ENCODE peak calls at places on chromosomes 13 and 19, in ten cellular contexts. One of them, this sample, is unnamed.

GRCh38 chr19:55088543-55089265 is 13.0 kb downstream of the EPS8L1 start:
- DNase-seq in epithelial cell of prostate: no peak
- DNase-seq in NCI-H1092 treated with DMSO at 0.1 percent for 48 hours: no peak
- DNase-seq in H54: peak
- DNase-seq in HT1080: peak
- DNase-seq in CD4-positive, alpha-beta T cell: peak
- DNase-seq in GM04504: peak
- DNase-seq in esophagus squamous epithelium: no peak
- DNase-seq in substantia nigra: peak
- DNase-seq in cardiac muscle cell: peak
- DNase-seq in this sample: no peak

GRCh38 chr13:111521691-111522229 is 201.3 kb downstream of the TEX29 start:
- DNase-seq in esophagus squamous epithelium: no peak
- DNase-seq in cardiac muscle cell: no peak
- DNase-seq in GM04504: no peak
- DNase-seq in HT1080: no peak
- DNase-seq in substantia nigra: no peak
- DNase-seq in NCI-H1092 treated with DMSO at 0.1 percent for 48 hours: no peak
- DNase-seq in CD4-positive, alpha-beta T cell: no peak
- DNase-seq in H54: no peak
- DNase-seq in epithelial cell of prostate: no peak
- DNase-seq in this sample: no peak

GRCh38 chr19:47255947-47256687 is at the start of gene CCDC9:
- DNase-seq in H54: peak
- DNase-seq in substantia nigra: peak
- DNase-seq in epithelial cell of prostate: peak
- DNase-seq in esophagus squamous epithelium: peak
- DNase-seq in HT1080: peak
- DNase-seq in cardiac muscle cell: peak
- DNase-seq in CD4-positive, alpha-beta T cell: peak
- DNase-seq in GM04504: peak
- DNase-seq in NCI-H1092 treated with DMSO at 0.1 percent for 48 hours: peak
- DNase-seq in this sample: peak

GRCh38 chr13:69857188-69857821 is 250.3 kb upstream of the ATXN8OS start:
- DNase-seq in esophagus squamous epithelium: no peak
- DNase-seq in H54: no peak
- DNase-seq in NCI-H1092 treated with DMSO at 0.1 percent for 48 hours: peak
- DNase-seq in epithelial cell of prostate: peak
- DNase-seq in cardiac muscle cell: peak
- DNase-seq in CD4-positive, alpha-beta T cell: no peak
- DNase-seq in GM04504: no peak
- DNase-seq in HT1080: peak
- DNase-seq in substantia nigra: no peak
- DNase-seq in this sample: peak

GRCh38 chr13:75443356-75443958 is 38.5 kb downstream of the TBC1D4 start:
- DNase-seq in HT1080: no peak
- DNase-seq in CD4-positive, alpha-beta T cell: no peak
- DNase-seq in epithelial cell of prostate: no peak
- DNase-seq in GM04504: no peak
- DNase-seq in substantia nigra: no peak
- DNase-seq in cardiac muscle cell: no peak
- DNase-seq in NCI-H1092 treated with DMSO at 0.1 percent for 48 hours: no peak
- DNase-seq in esophagus squamous epithelium: no peak
- DNase-seq in H54: no peak
- DNase-seq in this sample: no peak

GRCh38 chr19:36213793-36214387 is 575 bp downstream of the ZNF565 start:
- DNase-seq in cardiac muscle cell: no peak
- DNase-seq in epithelial cell of prostate: peak
- DNase-seq in NCI-H1092 treated with DMSO at 0.1 percent for 48 hours: no peak
- DNase-seq in esophagus squamous epithelium: no peak
- DNase-seq in substantia nigra: no peak
- DNase-seq in H54: no peak
- DNase-seq in HT1080: no peak
- DNase-seq in GM04504: peak
- DNase-seq in CD4-positive, alpha-beta T cell: no peak
- DNase-seq in this sample: no peak

GRCh38 chr19:50380767-50381166 is 3.4 kb upstream of the POLD1 start:
- DNase-seq in cardiac muscle cell: no peak
- DNase-seq in NCI-H1092 treated with DMSO at 0.1 percent for 48 hours: no peak
- DNase-seq in esophagus squamous epithelium: no peak
- DNase-seq in GM04504: no peak
- DNase-seq in CD4-positive, alpha-beta T cell: no peak
- DNase-seq in epithelial cell of prostate: no peak
- DNase-seq in H54: no peak
- DNase-seq in substantia nigra: no peak
- DNase-seq in HT1080: no peak
- DNase-seq in this sample: no peak

GRCh38 chr13:51825165-51825592 is 19.8 kb downstream of the TMEM272 start:
- DNase-seq in esophagus squamous epithelium: no peak
- DNase-seq in HT1080: no peak
- DNase-seq in H54: no peak
- DNase-seq in GM04504: no peak
- DNase-seq in CD4-positive, alpha-beta T cell: no peak
- DNase-seq in epithelial cell of prostate: no peak
- DNase-seq in cardiac muscle cell: peak
- DNase-seq in substantia nigra: no peak
- DNase-seq in NCI-H1092 treated with DMSO at 0.1 percent for 48 hours: no peak
- DNase-seq in this sample: no peak

GRCh38 chr19:51676566-51677083 is 16.5 kb upstream of the SPACA6 start:
- DNase-seq in H54: no peak
- DNase-seq in HT1080: no peak
- DNase-seq in cardiac muscle cell: no peak
- DNase-seq in epithelial cell of prostate: no peak
- DNase-seq in GM04504: no peak
- DNase-seq in CD4-positive, alpha-beta T cell: peak
- DNase-seq in NCI-H1092 treated with DMSO at 0.1 percent for 48 hours: no peak
- DNase-seq in esophagus squamous epithelium: no peak
- DNase-seq in substantia nigra: no peak
- DNase-seq in this sample: no peak

GRCh38 chr19:50205681-50206138 is 2.3 kb downstream of the MYH14 start:
- DNase-seq in HT1080: no peak
- DNase-seq in GM04504: no peak
- DNase-seq in H54: no peak
- DNase-seq in NCI-H1092 treated with DMSO at 0.1 percent for 48 hours: no peak
- DNase-seq in cardiac muscle cell: no peak
- DNase-seq in esophagus squamous epithelium: no peak
- DNase-seq in substantia nigra: no peak
- DNase-seq in epithelial cell of prostate: no peak
- DNase-seq in CD4-positive, alpha-beta T cell: no peak
- DNase-seq in this sample: no peak

GRCh38 chr19:36986601-36987000 is 70.5 kb downstream of the ZNF568 start:
- DNase-seq in CD4-positive, alpha-beta T cell: no peak
- DNase-seq in epithelial cell of prostate: no peak
- DNase-seq in GM04504: no peak
- DNase-seq in esophagus squamous epithelium: no peak
- DNase-seq in NCI-H1092 treated with DMSO at 0.1 percent for 48 hours: peak
- DNase-seq in HT1080: no peak
- DNase-seq in H54: no peak
- DNase-seq in cardiac muscle cell: no peak
- DNase-seq in substantia nigra: no peak
- DNase-seq in this sample: no peak

This sample was measured in amniotic stem cell.